ENCODE peak calls at places on chromosomes 7 and 10, in nine cellular contexts. One of them, this sample, is unnamed.

GRCh38 chr7:20647908-20648776 is 32.7 kb downstream of the ABCB5 start:
- DNase-seq in lower leg skin: no peak
- DNase-seq in H9: peak
- DNase-seq in HCT116: peak
- DNase-seq in neural crest cell: peak
- DNase-seq in GM06990: no peak
- DNase-seq in OCI-LY7: peak
- DNase-seq in cardiac fibroblast: peak
- DNase-seq in tibial artery: no peak
- DNase-seq in this sample: no peak

GRCh38 chr10:129741280-129741977 is 222.6 kb downstream of the EBF3 start:
- DNase-seq in lower leg skin: peak
- DNase-seq in H9: peak
- DNase-seq in HCT116: no peak
- DNase-seq in neural crest cell: no peak
- DNase-seq in GM06990: no peak
- DNase-seq in OCI-LY7: no peak
- DNase-seq in cardiac fibroblast: no peak
- DNase-seq in tibial artery: no peak
- DNase-seq in this sample: no peak

GRCh38 chr10:111600772-111601171 is 523.9 kb downstream of the ADRA2A start:
- DNase-seq in lower leg skin: no peak
- DNase-seq in H9: peak
- DNase-seq in HCT116: no peak
- DNase-seq in neural crest cell: peak
- DNase-seq in GM06990: no peak
- DNase-seq in OCI-LY7: no peak
- DNase-seq in cardiac fibroblast: no peak
- DNase-seq in tibial artery: no peak
- DNase-seq in this sample: no peak

GRCh38 chr10:35058134-35058533 is 32.0 kb downstream of the CUL2 start:
- DNase-seq in lower leg skin: no peak
- DNase-seq in H9: no peak
- DNase-seq in HCT116: no peak
- DNase-seq in neural crest cell: no peak
- DNase-seq in GM06990: no peak
- DNase-seq in OCI-LY7: no peak
- DNase-seq in cardiac fibroblast: peak
- DNase-seq in tibial artery: no peak
- DNase-seq in this sample: peak

GRCh38 chr7:19982841-19983835 is 209.7 kb upstream of the TMEM196 start:
- DNase-seq in lower leg skin: no peak
- DNase-seq in H9: peak
- DNase-seq in HCT116: peak
- DNase-seq in neural crest cell: peak
- DNase-seq in GM06990: no peak
- DNase-seq in OCI-LY7: peak
- DNase-seq in cardiac fibroblast: peak
- DNase-seq in tibial artery: no peak
- DNase-seq in this sample: peak

GRCh38 chr10:117678106-117678505 is 135.6 kb downstream of the EMX2 start:
- DNase-seq in lower leg skin: peak
- DNase-seq in H9: no peak
- DNase-seq in HCT116: no peak
- DNase-seq in neural crest cell: no peak
- DNase-seq in GM06990: no peak
- DNase-seq in OCI-LY7: no peak
- DNase-seq in cardiac fibroblast: no peak
- DNase-seq in tibial artery: no peak
- DNase-seq in this sample: no peak

GRCh38 chr10:33102071-33102470 is 144.0 kb upstream of the ITGB1 start:
- DNase-seq in lower leg skin: no peak
- DNase-seq in H9: no peak
- DNase-seq in HCT116: no peak
- DNase-seq in neural crest cell: no peak
- DNase-seq in GM06990: no peak
- DNase-seq in OCI-LY7: peak
- DNase-seq in cardiac fibroblast: no peak
- DNase-seq in tibial artery: no peak
- DNase-seq in this sample: no peak

GRCh38 chr10:22341190-22341935 is 3.9 kb upstream of the SPAG6 start:
- DNase-seq in lower leg skin: no peak
- DNase-seq in H9: peak
- DNase-seq in HCT116: no peak
- DNase-seq in neural crest cell: no peak
- DNase-seq in GM06990: no peak
- DNase-seq in OCI-LY7: no peak
- DNase-seq in cardiac fibroblast: peak
- DNase-seq in tibial artery: peak
- DNase-seq in this sample: peak

GRCh38 chr10:113326160-113327111 is 226.4 kb upstream of the HABP2 start:
- DNase-seq in lower leg skin: peak
- DNase-seq in H9: peak
- DNase-seq in HCT116: peak
- DNase-seq in neural crest cell: no peak
- DNase-seq in GM06990: peak
- DNase-seq in OCI-LY7: no peak
- DNase-seq in cardiac fibroblast: peak
- DNase-seq in tibial artery: peak
- DNase-seq in this sample: peak

GRCh38 chr7:35248576-35249536 is 5.0 kb downstream of the TBX20 start:
- DNase-seq in lower leg skin: no peak
- DNase-seq in H9: peak
- DNase-seq in HCT116: no peak
- DNase-seq in neural crest cell: no peak
- DNase-seq in GM06990: no peak
- DNase-seq in OCI-LY7: no peak
- DNase-seq in cardiac fibroblast: no peak
- DNase-seq in tibial artery: no peak
- DNase-seq in this sample: no peak

GRCh38 chr10:124079864-124080263 is 13.5 kb downstream of the CHST15 start:
- DNase-seq in lower leg skin: no peak
- DNase-seq in H9: no peak
- DNase-seq in HCT116: no peak
- DNase-seq in neural crest cell: no peak
- DNase-seq in GM06990: no peak
- DNase-seq in OCI-LY7: peak
- DNase-seq in cardiac fibroblast: no peak
- DNase-seq in tibial artery: no peak
- DNase-seq in this sample: no peak

GRCh38 chr7:157766098-157766497 is 429.3 kb downstream of the DNAJB6 start:
- DNase-seq in lower leg skin: no peak
- DNase-seq in H9: no peak
- DNase-seq in HCT116: no peak
- DNase-seq in neural crest cell: no peak
- DNase-seq in GM06990: no peak
- DNase-seq in OCI-LY7: no peak
- DNase-seq in cardiac fibroblast: no peak
- DNase-seq in tibial artery: no peak
- DNase-seq in this sample: no peak

GRCh38 chr10:126468876-126469643 is 80.8 kb upstream of the ADAM12 start:
- DNase-seq in lower leg skin: no peak
- DNase-seq in H9: no peak
- DNase-seq in HCT116: no peak
- DNase-seq in neural crest cell: no peak
- DNase-seq in GM06990: no peak
- DNase-seq in OCI-LY7: no peak
- DNase-seq in cardiac fibroblast: peak
- DNase-seq in tibial artery: no peak
- DNase-seq in this sample: peak

GRCh38 chr7:517848-518629 is 1.6 kb downstream of the PDGFA start:
- DNase-seq in lower leg skin: no peak
- DNase-seq in H9: no peak
- DNase-seq in HCT116: no peak
- DNase-seq in neural crest cell: no peak
- DNase-seq in GM06990: no peak
- DNase-seq in OCI-LY7: no peak
- DNase-seq in cardiac fibroblast: peak
- DNase-seq in tibial artery: peak
- DNase-seq in this sample: peak

GRCh38 chr7:16212032-16212431 is 209.3 kb downstream of the CRPPA start:
- DNase-seq in lower leg skin: no peak
- DNase-seq in H9: no peak
- DNase-seq in HCT116: no peak
- DNase-seq in neural crest cell: no peak
- DNase-seq in GM06990: no peak
- DNase-seq in OCI-LY7: no peak
- DNase-seq in cardiac fibroblast: no peak
- DNase-seq in tibial artery: no peak
- DNase-seq in this sample: no peak

GRCh38 chr10:52662255-52662654 is 110.3 kb downstream of the MBL2 start:
- DNase-seq in lower leg skin: no peak
- DNase-seq in H9: no peak
- DNase-seq in HCT116: no peak
- DNase-seq in neural crest cell: no peak
- DNase-seq in GM06990: no peak
- DNase-seq in OCI-LY7: no peak
- DNase-seq in cardiac fibroblast: no peak
- DNase-seq in tibial artery: no peak
- DNase-seq in this sample: no peak

GRCh38 chr7:55178863-55179773 is 160.3 kb downstream of the EGFR start:
- DNase-seq in lower leg skin: no peak
- DNase-seq in H9: no peak
- DNase-seq in HCT116: no peak
- DNase-seq in neural crest cell: no peak
- DNase-seq in GM06990: no peak
- DNase-seq in OCI-LY7: no peak
- DNase-seq in cardiac fibroblast: no peak
- DNase-seq in tibial artery: no peak
- DNase-seq in this sample: no peak

GRCh38 chr7:158828343-158829020 is 827 bp downstream of the ESYT2 start:
- DNase-seq in lower leg skin: peak
- DNase-seq in H9: peak
- DNase-seq in HCT116: no peak
- DNase-seq in neural crest cell: peak
- DNase-seq in GM06990: peak
- DNase-seq in OCI-LY7: peak
- DNase-seq in cardiac fibroblast: peak
- DNase-seq in tibial artery: peak
- DNase-seq in this sample: peak

GRCh38 chr7:142960955-142961512 is 1.1 kb downstream of the KEL start:
- DNase-seq in lower leg skin: no peak
- DNase-seq in H9: no peak
- DNase-seq in HCT116: peak
- DNase-seq in neural crest cell: no peak
- DNase-seq in GM06990: no peak
- DNase-seq in OCI-LY7: no peak
- DNase-seq in cardiac fibroblast: no peak
- DNase-seq in tibial artery: no peak
- DNase-seq in this sample: no peak
- TF ChIP-seq CTCF in lower leg skin: no peak
- TF ChIP-seq CTCF in H9: peak
- TF ChIP-seq CTCF in HCT116: peak
- TF ChIP-seq CTCF in neural crest cell: no peak
- TF ChIP-seq CTCF in GM06990: peak
- TF ChIP-seq CTCF in OCI-LY7: peak
- TF ChIP-seq CTCF in cardiac fibroblast: no peak
- TF ChIP-seq CTCF in tibial artery: no peak
- TF ChIP-seq CTCF in this sample: no peak

GRCh38 chr7:42831051-42831952 is 80.6 kb downstream of the C7orf25 start:
- DNase-seq in lower leg skin: no peak
- DNase-seq in H9: peak
- DNase-seq in HCT116: peak
- DNase-seq in neural crest cell: peak
- DNase-seq in GM06990: no peak
- DNase-seq in OCI-LY7: peak
- DNase-seq in cardiac fibroblast: peak
- DNase-seq in tibial artery: no peak
- DNase-seq in this sample: peak
- TF ChIP-seq CTCF in lower leg skin: peak
- TF ChIP-seq CTCF in H9: peak
- TF ChIP-seq CTCF in HCT116: peak
- TF ChIP-seq CTCF in neural crest cell: peak
- TF ChIP-seq CTCF in GM06990: peak
- TF ChIP-seq CTCF in OCI-LY7: peak
- TF ChIP-seq CTCF in cardiac fibroblast: peak
- TF ChIP-seq CTCF in tibial artery: peak
- TF ChIP-seq CTCF in this sample: peak

DNA sequence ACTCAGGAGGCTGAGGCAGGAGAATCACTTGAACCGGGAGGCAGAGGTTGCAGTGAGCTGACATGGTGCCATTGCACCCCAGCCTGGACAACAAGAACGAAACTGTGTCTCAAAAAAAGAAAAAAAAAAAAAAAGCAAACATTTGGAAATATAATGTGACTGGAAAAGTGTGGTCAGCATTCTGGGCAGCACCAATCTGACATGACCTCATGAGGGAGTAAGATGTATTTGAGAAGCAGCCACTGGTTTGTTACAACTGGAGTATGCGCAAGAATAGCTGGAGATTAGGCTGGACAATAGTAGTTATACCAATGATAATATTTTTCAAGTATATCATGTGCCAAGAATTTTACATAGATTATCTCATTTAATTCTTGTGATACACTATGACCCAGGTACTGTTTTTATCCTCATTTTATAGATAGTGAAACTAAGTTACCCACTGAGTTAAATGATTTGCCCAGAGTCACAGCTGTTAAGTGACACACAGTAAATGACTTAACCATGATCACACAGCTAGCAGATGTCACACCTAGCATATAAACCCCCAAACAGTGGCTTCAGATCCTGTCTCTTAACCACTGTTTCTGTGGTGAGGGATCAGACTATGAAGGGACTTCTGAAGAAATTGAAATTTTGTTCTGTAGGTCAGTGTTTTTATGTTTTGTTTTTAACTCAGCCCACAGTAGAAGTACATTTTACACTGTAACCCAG is 11.1 kb downstream of the MCU start:
- DNase-seq in lower leg skin: no peak
- DNase-seq in H9: no peak
- DNase-seq in HCT116: no peak
- DNase-seq in neural crest cell: no peak
- DNase-seq in GM06990: peak
- DNase-seq in OCI-LY7: no peak
- DNase-seq in cardiac fibroblast: peak
- DNase-seq in tibial artery: no peak
- DNase-seq in this sample: peak
- TF ChIP-seq CTCF in lower leg skin: no peak
- TF ChIP-seq CTCF in H9: no peak
- TF ChIP-seq CTCF in HCT116: no peak
- TF ChIP-seq CTCF in neural crest cell: no peak
- TF ChIP-seq CTCF in GM06990: no peak
- TF ChIP-seq CTCF in OCI-LY7: no peak
- TF ChIP-seq CTCF in cardiac fibroblast: no peak
- TF ChIP-seq CTCF in tibial artery: peak
- TF ChIP-seq CTCF in this sample: peak

DNA sequence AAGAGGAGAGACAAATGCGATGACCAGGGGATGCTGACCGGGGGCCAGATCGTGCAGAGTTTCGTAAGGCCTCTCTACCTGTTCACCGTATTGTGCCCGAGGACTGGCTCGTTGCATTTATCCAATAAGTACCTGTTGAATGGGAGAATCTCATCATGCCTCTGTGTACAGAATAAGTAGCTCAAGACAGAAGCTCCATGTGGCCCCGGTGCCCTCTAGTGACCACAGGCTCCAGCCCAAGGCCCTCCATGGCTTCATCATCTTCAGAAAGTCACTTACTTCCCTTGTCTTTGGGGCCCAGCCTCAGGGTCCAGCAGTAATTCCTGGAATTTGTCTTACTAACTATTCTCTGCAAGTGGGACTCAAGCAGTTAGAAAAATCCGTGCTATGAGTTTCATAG is 151.0 kb downstream of the CHN2 start:
- DNase-seq in lower leg skin: no peak
- DNase-seq in H9: peak
- DNase-seq in HCT116: peak
- DNase-seq in neural crest cell: no peak
- DNase-seq in GM06990: no peak
- DNase-seq in OCI-LY7: no peak
- DNase-seq in cardiac fibroblast: peak
- DNase-seq in tibial artery: no peak
- DNase-seq in this sample: peak
- TF ChIP-seq CTCF in lower leg skin: no peak
- TF ChIP-seq CTCF in H9: peak
- TF ChIP-seq CTCF in HCT116: peak
- TF ChIP-seq CTCF in neural crest cell: peak
- TF ChIP-seq CTCF in GM06990: peak
- TF ChIP-seq CTCF in OCI-LY7: no peak
- TF ChIP-seq CTCF in cardiac fibroblast: peak
- TF ChIP-seq CTCF in tibial artery: no peak
- TF ChIP-seq CTCF in this sample: no peak

This sample was measured in fibroblast of villous mesenchyme.